ENCODE peak calls at places on chromosome 14, in eight cellular contexts. One of them, this sample, is unnamed.

GRCh38 chr14:59360923-59361794 is 104.0 kb downstream of the GPR135 start:
- DNase-seq in GM19239: no peak
- DNase-seq in activated B cell treated with CpG ODN at 0.5 μM for 24 hours: no peak
- DNase-seq in NT2/D1: no peak
- DNase-seq in posterior cingulate gyrus: peak
- DNase-seq in upper lobe of right lung: peak
- DNase-seq in stimulated activated CD4-positive, alpha-beta T cell treated with anti-CD3 and anti-CD28 coated beads, Interleukin-1b, Interleukin-23, amount 100 ng/mL, for 1 hour: no peak
- DNase-seq in activated T-cell treated with anti-CD3 and anti-CD28 coated beads, Interleukin-2, amount 50 U/mL, for 48 hours: no peak
- DNase-seq in this sample: peak

GRCh38 chr14:37147310-37147875 is 25.0 kb downstream of the SLC25A21 start:
- DNase-seq in upper lobe of right lung: no peak
- DNase-seq in activated B cell treated with CpG ODN at 0.5 μM for 24 hours: no peak
- DNase-seq in activated T-cell treated with anti-CD3 and anti-CD28 coated beads, Interleukin-2, amount 50 U/mL, for 48 hours: no peak
- DNase-seq in NT2/D1: no peak
- DNase-seq in stimulated activated CD4-positive, alpha-beta T cell treated with anti-CD3 and anti-CD28 coated beads, Interleukin-1b, Interleukin-23, amount 100 ng/mL, for 1 hour: no peak
- DNase-seq in posterior cingulate gyrus: no peak
- DNase-seq in GM19239: no peak
- DNase-seq in this sample: no peak

GRCh38 chr14:89614009-89614691 is 197.1 kb upstream of the FOXN3 start:
- DNase-seq in posterior cingulate gyrus: no peak
- DNase-seq in upper lobe of right lung: no peak
- DNase-seq in NT2/D1: no peak
- DNase-seq in stimulated activated CD4-positive, alpha-beta T cell treated with anti-CD3 and anti-CD28 coated beads, Interleukin-1b, Interleukin-23, amount 100 ng/mL, for 1 hour: no peak
- DNase-seq in GM19239: no peak
- DNase-seq in activated T-cell treated with anti-CD3 and anti-CD28 coated beads, Interleukin-2, amount 50 U/mL, for 48 hours: no peak
- DNase-seq in activated B cell treated with CpG ODN at 0.5 μM for 24 hours: no peak
- DNase-seq in this sample: no peak

GRCh38 chr14:94542811-94543449 is 18.3 kb upstream of the SERPINA4 start:
- DNase-seq in GM19239: no peak
- DNase-seq in activated T-cell treated with anti-CD3 and anti-CD28 coated beads, Interleukin-2, amount 50 U/mL, for 48 hours: no peak
- DNase-seq in posterior cingulate gyrus: no peak
- DNase-seq in activated B cell treated with CpG ODN at 0.5 μM for 24 hours: no peak
- DNase-seq in upper lobe of right lung: no peak
- DNase-seq in NT2/D1: no peak
- DNase-seq in stimulated activated CD4-positive, alpha-beta T cell treated with anti-CD3 and anti-CD28 coated beads, Interleukin-1b, Interleukin-23, amount 100 ng/mL, for 1 hour: no peak
- DNase-seq in this sample: no peak

GRCh38 chr14:105878125-105878524 is 351.7 kb downstream of the TMEM121 start:
- DNase-seq in upper lobe of right lung: peak
- DNase-seq in activated T-cell treated with anti-CD3 and anti-CD28 coated beads, Interleukin-2, amount 50 U/mL, for 48 hours: no peak
- DNase-seq in NT2/D1: no peak
- DNase-seq in stimulated activated CD4-positive, alpha-beta T cell treated with anti-CD3 and anti-CD28 coated beads, Interleukin-1b, Interleukin-23, amount 100 ng/mL, for 1 hour: no peak
- DNase-seq in posterior cingulate gyrus: no peak
- DNase-seq in GM19239: no peak
- DNase-seq in activated B cell treated with CpG ODN at 0.5 μM for 24 hours: no peak
- DNase-seq in this sample: peak

GRCh38 chr14:74921987-74922751 is 891 bp downstream of the RPS6KL1 start:
- DNase-seq in activated B cell treated with CpG ODN at 0.5 μM for 24 hours: no peak
- DNase-seq in upper lobe of right lung: no peak
- DNase-seq in posterior cingulate gyrus: no peak
- DNase-seq in stimulated activated CD4-positive, alpha-beta T cell treated with anti-CD3 and anti-CD28 coated beads, Interleukin-1b, Interleukin-23, amount 100 ng/mL, for 1 hour: no peak
- DNase-seq in GM19239: no peak
- DNase-seq in activated T-cell treated with anti-CD3 and anti-CD28 coated beads, Interleukin-2, amount 50 U/mL, for 48 hours: no peak
- DNase-seq in NT2/D1: no peak
- DNase-seq in this sample: peak

GRCh38 chr14:104895207-104895785 is 29.4 kb upstream of the PLD4 start:
- DNase-seq in stimulated activated CD4-positive, alpha-beta T cell treated with anti-CD3 and anti-CD28 coated beads, Interleukin-1b, Interleukin-23, amount 100 ng/mL, for 1 hour: no peak
- DNase-seq in posterior cingulate gyrus: no peak
- DNase-seq in activated B cell treated with CpG ODN at 0.5 μM for 24 hours: no peak
- DNase-seq in upper lobe of right lung: no peak
- DNase-seq in GM19239: no peak
- DNase-seq in activated T-cell treated with anti-CD3 and anti-CD28 coated beads, Interleukin-2, amount 50 U/mL, for 48 hours: no peak
- DNase-seq in NT2/D1: no peak
- DNase-seq in this sample: no peak

GRCh38 chr14:63647696-63648410 is 6.2 kb upstream of the WDR89 start:
- DNase-seq in upper lobe of right lung: no peak
- DNase-seq in NT2/D1: no peak
- DNase-seq in GM19239: no peak
- DNase-seq in stimulated activated CD4-positive, alpha-beta T cell treated with anti-CD3 and anti-CD28 coated beads, Interleukin-1b, Interleukin-23, amount 100 ng/mL, for 1 hour: no peak
- DNase-seq in activated B cell treated with CpG ODN at 0.5 μM for 24 hours: no peak
- DNase-seq in posterior cingulate gyrus: no peak
- DNase-seq in activated T-cell treated with anti-CD3 and anti-CD28 coated beads, Interleukin-2, amount 50 U/mL, for 48 hours: no peak
- DNase-seq in this sample: no peak

GRCh38 chr14:33938131-33938949 is 12.5 kb downstream of the EGLN3 start:
- DNase-seq in GM19239: no peak
- DNase-seq in activated B cell treated with CpG ODN at 0.5 μM for 24 hours: no peak
- DNase-seq in stimulated activated CD4-positive, alpha-beta T cell treated with anti-CD3 and anti-CD28 coated beads, Interleukin-1b, Interleukin-23, amount 100 ng/mL, for 1 hour: no peak
- DNase-seq in upper lobe of right lung: no peak
- DNase-seq in posterior cingulate gyrus: peak
- DNase-seq in NT2/D1: peak
- DNase-seq in activated T-cell treated with anti-CD3 and anti-CD28 coated beads, Interleukin-2, amount 50 U/mL, for 48 hours: no peak
- DNase-seq in this sample: peak

GRCh38 chr14:102772781-102773570 is 4.3 kb upstream of the TRAF3 start:
- DNase-seq in upper lobe of right lung: no peak
- DNase-seq in activated B cell treated with CpG ODN at 0.5 μM for 24 hours: no peak
- DNase-seq in posterior cingulate gyrus: no peak
- DNase-seq in activated T-cell treated with anti-CD3 and anti-CD28 coated beads, Interleukin-2, amount 50 U/mL, for 48 hours: no peak
- DNase-seq in NT2/D1: peak
- DNase-seq in stimulated activated CD4-positive, alpha-beta T cell treated with anti-CD3 and anti-CD28 coated beads, Interleukin-1b, Interleukin-23, amount 100 ng/mL, for 1 hour: no peak
- DNase-seq in GM19239: no peak
- DNase-seq in this sample: no peak

GRCh38 chr14:45810152-45810872 is 557.3 kb upstream of the MIS18BP1 start:
- DNase-seq in posterior cingulate gyrus: no peak
- DNase-seq in stimulated activated CD4-positive, alpha-beta T cell treated with anti-CD3 and anti-CD28 coated beads, Interleukin-1b, Interleukin-23, amount 100 ng/mL, for 1 hour: no peak
- DNase-seq in upper lobe of right lung: no peak
- DNase-seq in GM19239: no peak
- DNase-seq in NT2/D1: no peak
- DNase-seq in activated T-cell treated with anti-CD3 and anti-CD28 coated beads, Interleukin-2, amount 50 U/mL, for 48 hours: no peak
- DNase-seq in activated B cell treated with CpG ODN at 0.5 μM for 24 hours: no peak
- DNase-seq in this sample: no peak

This sample was measured in sigmoid colon.